ENCODE peak calls at places on chromosome 7, in ten cellular contexts. M, B, S, R, U, G, C, E, O and Z are unnamed samples.
A peak's percentile ranks its signal among the peaks of the same experiment; 100 is the strongest.

GRCh38 chr7:16318463-16318862 is 102.9 kb downstream of the CRPPA start:
- DNase-seq in M (no peak), B (no peak), S (no peak), R (no peak), U (no peak), G (no peak), C (no peak), E (no peak), O (no peak), Z (no peak)

GRCh38 chr7:38303866-38304265 is 30.4 kb upstream of the TARP start:
- DNase-seq in M (no peak), B (no peak), S (no peak), R (no peak), U (no peak), G (no peak), C (no peak), E (no peak), O (no peak), Z (no peak)

GRCh38 chr7:112079671-112080070 is 126.5 kb downstream of the DOCK4 start:
- DNase-seq in M (peak; percentile 44), B (no peak), S (no peak), R (no peak), U (no peak), G (no peak), C (no peak), E (no peak), O (no peak), Z (no peak)

GRCh38 chr7:44757739-44758138 is 9.1 kb downstream of the ZMIZ2 start:
- DNase-seq in M (no peak), B (no peak), S (no peak), R (no peak), U (no peak), G (no peak), C (no peak), E (no peak), O (no peak), Z (no peak)

GRCh38 chr7:22001345-22002004 is 55.8 kb upstream of the CDCA7L start:
- DNase-seq in M (peak; percentile 84), B (peak; percentile 72), S (no peak), R (peak; percentile 66), U (peak; percentile 35), G (no peak), C (peak; percentile 97), E (no peak), O (no peak), Z (no peak)

GRCh38 chr7:80145780-80146422 is 11.3 kb downstream of the GNAI1 start:
- DNase-seq in M (peak; percentile 92), B (no peak), S (no peak), R (no peak), U (no peak), G (no peak), C (no peak), E (no peak), O (no peak), Z (no peak)

GRCh38 chr7:128121731-128122576 is 90.7 kb upstream of the LRRC4 start:
- DNase-seq in M (peak; percentile 43), B (no peak), S (no peak), R (no peak), U (no peak), G (peak; percentile 76), C (no peak), E (no peak), O (no peak), Z (no peak)

GRCh38 chr7:98322331-98323260 is 41.1 kb downstream of the BRI3 start:
- DNase-seq in M (no peak), B (no peak), S (no peak), R (no peak), U (no peak), G (no peak), C (no peak), E (no peak), O (no peak), Z (no peak)

GRCh38 chr7:130278892-130279690 is 12.4 kb downstream of the CPA2 start:
- DNase-seq in M (peak; percentile 98), B (no peak), S (no peak), R (no peak), U (no peak), G (no peak), C (peak; percentile 73), E (no peak), O (no peak), Z (peak; percentile 17)

GRCh38 chr7:47452715-47453092 is 129.2 kb downstream of the TNS3 start:
- DNase-seq in M (no peak), B (no peak), S (no peak), R (no peak), U (no peak), G (no peak), C (no peak), E (no peak), O (no peak), Z (no peak)

GRCh38 chr7:45387837-45388236 is 186.3 kb upstream of the ADCY1 start:
- DNase-seq in M (no peak), B (no peak), S (no peak), R (no peak), U (no peak), G (no peak), C (no peak), E (no peak), O (no peak), Z (no peak)

GRCh38 chr7:90227259-90227658 is 15.7 kb downstream of the STEAP2 start:
- DNase-seq in M (no peak), B (no peak), S (no peak), R (no peak), U (no peak), G (no peak), C (no peak), E (no peak), O (no peak), Z (no peak)

GRCh38 chr7:108093903-108094302 is 36.3 kb downstream of the LAMB4 start:
- DNase-seq in M (peak; percentile 80), B (no peak), S (no peak), R (no peak), U (no peak), G (no peak), C (no peak), E (no peak), O (no peak), Z (no peak)

GRCh38 chr7:85033263-85033662 is 153.6 kb downstream of the SEMA3D start:
- DNase-seq in M (no peak), B (no peak), S (no peak), R (no peak), U (no peak), G (no peak), C (no peak), E (no peak), O (no peak), Z (no peak)

GRCh38 chr7:115300228-115300870 is 378.5 kb downstream of the MDFIC start:
- DNase-seq in M (peak; percentile 56), B (peak; percentile 3), S (no peak), R (no peak), U (no peak), G (no peak), C (no peak), E (no peak), O (no peak), Z (no peak)

GRCh38 chr7:2082357-2083038 is 150.2 kb downstream of the MAD1L1 start:
- DNase-seq in M (peak; percentile 82), B (no peak), S (no peak), R (no peak), U (no peak), G (no peak), C (no peak), E (no peak), O (no peak), Z (no peak)

GRCh38 chr7:17142831-17143541 is 155.5 kb upstream of the AHR start:
- DNase-seq in M (peak; percentile 29), B (no peak), S (no peak), R (no peak), U (no peak), G (no peak), C (no peak), E (no peak), O (no peak), Z (no peak)

GRCh38 chr7:110591341-110591740 is 499.6 kb upstream of the LRRN3 start:
- DNase-seq in M (no peak), B (no peak), S (no peak), R (no peak), U (no peak), G (no peak), C (no peak), E (no peak), O (no peak), Z (no peak)

GRCh38 chr7:151392426-151392825 is 17.4 kb downstream of the WDR86 start:
- DNase-seq in M (no peak), B (no peak), S (no peak), R (no peak), U (no peak), G (no peak), C (no peak), E (no peak), O (no peak), Z (no peak)

GRCh38 chr7:133358728-133359127 is 105.8 kb downstream of the EXOC4 start:
- DNase-seq in M (peak; percentile 42), B (no peak), S (no peak), R (no peak), U (no peak), G (no peak), C (no peak), E (no peak), O (no peak), Z (no peak)

GRCh38 chr7:157658851-157659412 is 322.1 kb downstream of the DNAJB6 start:
- DNase-seq in M (no peak), B (no peak), S (peak; percentile 8), R (no peak), U (no peak), G (no peak), C (no peak), E (no peak), O (no peak), Z (no peak)

GRCh38 chr7:158816271-158816670 is 13.0 kb downstream of the ESYT2 start:
- DNase-seq in M (no peak), B (no peak), S (no peak), R (no peak), U (no peak), G (peak; percentile 37), C (no peak), E (no peak), O (no peak), Z (no peak)

GRCh38 chr7:127514499-127514898 is 70.9 kb downstream of the GCC1 start:
- DNase-seq in M (peak; percentile 65), B (peak; percentile 31), S (no peak), R (peak; percentile 43), U (no peak), G (no peak), C (no peak), E (no peak), O (no peak), Z (no peak)

GRCh38 chr7:131606346-131607290 is 50.2 kb upstream of the PODXL start:
- DNase-seq in M (no peak), B (no peak), S (no peak), R (no peak), U (no peak), G (no peak), C (no peak), E (no peak), O (no peak), Z (no peak)

GRCh38 chr7:33421384-33421783 is 292.0 kb downstream of the BBS9 start:
- DNase-seq in M (peak; percentile 41), B (no peak), S (no peak), R (no peak), U (no peak), G (no peak), C (no peak), E (no peak), O (no peak), Z (no peak)

GRCh38 chr7:100366411-100367250 is 6.7 kb upstream of the PILRA start:
- DNase-seq in M (no peak), B (no peak), S (no peak), R (no peak), U (no peak), G (peak; percentile 57), C (no peak), E (no peak), O (no peak), Z (no peak)

GRCh38 chr7:156128496-156128895 is 316.2 kb upstream of the SHH start:
- DNase-seq in M (no peak), B (no peak), S (no peak), R (no peak), U (no peak), G (no peak), C (no peak), E (no peak), O (no peak), Z (no peak)

GRCh38 chr7:378551-379455 is 88.8 kb downstream of the FOXL3 start:
- DNase-seq in M (no peak), B (no peak), S (peak; percentile 13), R (no peak), U (peak; percentile 39), G (peak; percentile 68), C (no peak), E (no peak), O (no peak), Z (no peak)